ENCODE peak calls at places on chromosomes 6 and 20, in six cellular contexts. D is H54, B is EH, F is nephron progenitor cell, R is NCI-H345, Q is PC-9. G is an unnamed sample.
A peak's percentile ranks its signal among the peaks of the same experiment; 100 is the strongest.

GRCh38 chr6:13407368-13407708 is 79.0 kb upstream of the TBC1D7 start:
- DNase-seq in D (no peak), B (no peak), F (no peak), R (no peak), Q (no peak), G (no peak)

GRCh38 chr20:62066983-62067433 is 1.3 kb upstream of the TAF4 start:
- DNase-seq in D (no peak), B (peak; percentile 22), F (no peak), R (no peak), Q (no peak), G (no peak)

GRCh38 chr6:72554203-72554564 is 67.7 kb upstream of the KCNQ5 start:
- DNase-seq in D (no peak), B (peak; percentile 87), F (no peak), R (no peak), Q (no peak), G (peak; percentile 28)

GRCh38 chr6:135826225-135826804 is 25.2 kb upstream of the PDE7B start:
- DNase-seq in D (no peak), B (no peak), F (no peak), R (no peak), Q (no peak), G (no peak)

GRCh38 chr6:15389759-15390723 is 144.2 kb downstream of the JARID2 start:
- DNase-seq in D (peak; percentile 38), B (peak; percentile 52), F (peak; percentile 61), R (no peak), Q (no peak), G (no peak)

GRCh38 chr6:15546591-15546990 is 116.2 kb downstream of the DTNBP1 start:
- DNase-seq in D (no peak), B (no peak), F (no peak), R (no peak), Q (no peak), G (no peak)

GRCh38 chr6:1554241-1554880 is 55.4 kb upstream of the FOXC1 start:
- DNase-seq in D (no peak), B (peak; percentile 51), F (no peak), R (no peak), Q (no peak), G (no peak)

GRCh38 chr6:134177236-134177635 is 124.8 kb upstream of the SLC2A12 start:
- DNase-seq in D (no peak), B (no peak), F (no peak), R (no peak), Q (peak; percentile 32), G (no peak)

GRCh38 chr6:142537612-142538478 is 236.0 kb downstream of the ADGRG6 start:
- DNase-seq in D (no peak), B (peak; percentile 41), F (no peak), R (no peak), Q (no peak), G (no peak)

GRCh38 chr6:25232478-25232877 is 46.7 kb upstream of the CARMIL1 start:
- DNase-seq in D (no peak), B (peak; percentile 83), F (peak; percentile 16), R (no peak), Q (no peak), G (peak; percentile 81)

GRCh38 chr20:59526242-59527225 is 77.8 kb upstream of the PHACTR3 start:
- DNase-seq in D (no peak), B (no peak), F (no peak), R (no peak), Q (no peak), G (no peak)